ENCODE peak calls at places on chromosome 22, in seven cellular contexts. J is astrocyte, C is mammary epithelial cell, D is colonic mucosa, P is HCT116, O is mucosa of descending colon, Q is lower lobe of right lung. Z is an unnamed sample.

GRCh38 chr22:24592846-24593809 is at the start of gene LRRC75B:
- DNase-seq in P (peak), O (peak), J (peak), C (peak), Q (peak), D (peak), Z (peak)

GRCh38 chr22:45201678-45202332 is 38.1 kb downstream of the NUP50 start:
- DNase-seq in Q (peak), P (no peak), O (no peak), C (peak), D (no peak), J (peak), Z (peak)

GRCh38 chr22:49541451-49542230 is 286.0 kb downstream of the BRD1 start:
- DNase-seq in O (no peak), P (no peak), Q (peak), C (no peak), J (no peak), D (no peak), Z (no peak)

GRCh38 chr22:46073683-46074504 is 76.4 kb upstream of the PPARA start:
- DNase-seq in D (no peak), P (no peak), C (peak), O (peak), Q (peak), J (no peak), Z (peak)

GRCh38 chr22:49362393-49362792 is 465.3 kb downstream of the BRD1 start:
- DNase-seq in C (no peak), J (no peak), D (peak), P (no peak), Q (peak), O (no peak), Z (no peak)

GRCh38 chr22:49391436-49391835 is 436.2 kb downstream of the BRD1 start:
- DNase-seq in Q (no peak), P (no peak), J (no peak), C (no peak), O (no peak), D (no peak), Z (no peak)

GRCh38 chr22:30610299-30610698 is 3.3 kb downstream of the TCN2 start:
- DNase-seq in C (no peak), P (no peak), J (no peak), O (no peak), Q (peak), D (no peak), Z (no peak)

GRCh38 chr22:49152930-49153770 is 674.5 kb downstream of the BRD1 start:
- DNase-seq in D (no peak), J (no peak), C (no peak), Q (no peak), P (no peak), O (no peak), Z (no peak)

GRCh38 chr22:48627203-48627602 is 1200.5 kb downstream of the BRD1 start:
- DNase-seq in P (no peak), Q (no peak), O (no peak), J (peak), C (no peak), D (no peak), Z (no peak)

GRCh38 chr22:49571326-49571725 is 256.3 kb downstream of the BRD1 start:
- DNase-seq in P (no peak), J (no peak), O (no peak), Q (no peak), C (no peak), D (no peak), Z (no peak)

GRCh38 chr22:47060718-47061117 is 298.3 kb downstream of the TBC1D22A start:
- DNase-seq in P (no peak), D (no peak), J (no peak), O (no peak), Q (no peak), C (no peak), Z (no peak)

GRCh38 chr22:18115844-18116480 is 5.4 kb downstream of the TUBA8 start:
- DNase-seq in J (no peak), P (no peak), D (no peak), O (no peak), Q (no peak), C (no peak), Z (no peak)

GRCh38 chr22:32475428-32476010 is 908 bp downstream of the FBXO7 start:
- DNase-seq in J (no peak), C (no peak), P (peak), D (peak), O (peak), Q (peak), Z (peak)

GRCh38 chr22:45582955-45583320 is 80.3 kb downstream of the FBLN1 start:
- DNase-seq in C (no peak), P (no peak), D (no peak), Q (peak), O (no peak), J (no peak), Z (no peak)

GRCh38 chr22:46612341-46612903 is 7.8 kb upstream of the GRAMD4 start:
- DNase-seq in P (no peak), J (no peak), Q (no peak), O (no peak), C (no peak), D (no peak), Z (no peak)

GRCh38 chr22:42163515-42163914 is 32.9 kb upstream of the CYP2D6 start:
- DNase-seq in J (no peak), C (no peak), Q (no peak), P (no peak), O (no peak), D (no peak), Z (no peak)

GRCh38 chr22:32999039-32999861 is 58.9 kb downstream of the SYN3 start:
- DNase-seq in C (no peak), P (no peak), Q (no peak), J (no peak), D (no peak), O (no peak), Z (no peak)

GRCh38 chr22:23282089-23282501 is 101.8 kb downstream of the BCR start:
- DNase-seq in O (no peak), Q (peak), J (peak), C (peak), P (peak), D (peak), Z (peak)

GRCh38 chr22:49323751-49324415 is 503.8 kb downstream of the BRD1 start:
- DNase-seq in O (no peak), C (no peak), Q (peak), J (no peak), D (no peak), P (no peak), Z (no peak)

GRCh38 chr22:49046546-49047305 is 780.9 kb downstream of the BRD1 start:
- DNase-seq in Q (no peak), C (no peak), P (peak), D (peak), O (peak), J (no peak), Z (no peak)

GRCh38 chr22:33844273-33844672 is 76.0 kb downstream of the LARGE1 start:
- DNase-seq in O (no peak), D (no peak), C (no peak), Q (no peak), P (no peak), J (no peak), Z (no peak)

GRCh38 chr22:31575190-31575589 is 78.9 kb downstream of the SFI1 start:
- DNase-seq in J (no peak), P (no peak), D (no peak), Q (no peak), O (no peak), C (no peak), Z (no peak)

GRCh38 chr22:49717322-49717919 is 110.3 kb downstream of the BRD1 start:
- DNase-seq in Q (no peak), C (no peak), D (no peak), O (no peak), P (no peak), J (no peak), Z (no peak)

GRCh38 chr22:48826546-48826945 is 1001.1 kb downstream of the BRD1 start:
- DNase-seq in P (no peak), D (no peak), J (no peak), Q (no peak), O (no peak), C (no peak), Z (no peak)

GRCh38 chr22:17791196-17791595 is 16.9 kb upstream of the BID start:
- DNase-seq in C (no peak), Q (no peak), P (no peak), D (no peak), O (no peak), J (no peak), Z (no peak)

GRCh38 chr22:29531419-29531818 is 22.1 kb downstream of the THOC5 start:
- DNase-seq in Q (no peak), O (no peak), P (no peak), J (no peak), D (no peak), C (no peak), Z (no peak)

DNA sequence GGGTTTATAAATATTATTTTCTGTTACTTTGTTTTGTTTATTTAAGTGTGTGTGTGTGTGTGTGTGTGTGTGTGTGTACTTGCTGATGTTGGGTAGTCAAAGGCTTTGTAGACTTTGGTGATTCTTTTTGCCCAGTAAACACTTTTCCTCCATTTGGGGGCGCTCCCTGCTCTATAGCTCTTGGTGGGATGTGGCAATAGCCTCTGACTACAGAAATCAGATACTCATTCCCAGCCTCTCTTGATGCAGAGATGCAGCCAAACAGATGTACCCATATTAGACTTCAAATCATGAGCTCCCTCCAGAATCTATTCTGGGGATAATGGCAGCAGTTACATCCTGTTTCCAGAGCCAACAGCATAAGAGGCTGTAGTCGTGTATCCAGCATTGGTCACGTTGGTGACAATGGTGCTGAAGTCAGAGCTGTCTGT is 33.4 kb upstream of the APOL5 start:
- DNase-seq in J (no peak), P (no peak), D (peak), C (no peak), O (peak), Q (no peak), Z (peak)
- TF ChIP-seq CTCF in J (no peak), P (peak), D (no peak), C (no peak), O (no peak), Q (no peak), Z (peak)

DNA sequence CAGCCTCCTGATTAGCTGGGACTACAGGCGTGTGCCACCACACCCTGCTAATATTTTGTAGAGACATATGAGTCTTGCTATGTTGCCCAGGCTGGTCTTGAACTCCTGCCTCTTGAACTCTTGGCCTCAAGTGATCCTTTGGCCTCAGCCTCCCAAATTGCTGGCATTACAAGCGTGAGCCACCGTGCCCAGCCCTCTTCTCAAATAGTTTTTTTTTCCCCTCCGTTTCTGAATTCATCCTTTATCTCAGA is 11.8 kb downstream of the TBX1 start:
- DNase-seq in J (no peak), P (no peak), C (no peak), D (no peak), Q (no peak), O (no peak), Z (no peak)
- H3K4me3 ChIP-seq in J (no peak), P (no peak), C (no peak), D (no peak), Q (no peak), O (no peak), Z (no peak)

GRCh38 chr22:22110548-22111266 is 128.1 kb upstream of the TOP3B start:
- DNase-seq in Q (no peak), D (no peak), C (peak), O (peak), J (peak), P (peak), Z (peak)

GRCh38 chr22:22111267-22111751 is 128.7 kb upstream of the TOP3B start:
- DNase-seq in P (no peak), O (no peak), C (peak), J (peak), D (no peak), Q (no peak), Z (peak)

GRCh38 chr22:22111983-22112382 is 129.4 kb upstream of the TOP3B start:
- DNase-seq in Q (no peak), J (no peak), D (no peak), P (no peak), C (no peak), O (no peak), Z (no peak)

GRCh38 chr22:22112533-22113294 is 130.1 kb upstream of the TOP3B start:
- DNase-seq in P (no peak), D (no peak), J (no peak), C (no peak), Q (no peak), O (no peak), Z (no peak)

GRCh38 chr22:22109693-22110466 is 127.3 kb upstream of the TOP3B start:
- DNase-seq in P (no peak), C (no peak), Q (no peak), O (no peak), D (no peak), J (no peak), Z (no peak)
- TF ChIP-seq CTCF in P (no peak), C (no peak), Q (no peak), O (no peak), D (no peak), J (no peak), Z (peak)

DNA sequence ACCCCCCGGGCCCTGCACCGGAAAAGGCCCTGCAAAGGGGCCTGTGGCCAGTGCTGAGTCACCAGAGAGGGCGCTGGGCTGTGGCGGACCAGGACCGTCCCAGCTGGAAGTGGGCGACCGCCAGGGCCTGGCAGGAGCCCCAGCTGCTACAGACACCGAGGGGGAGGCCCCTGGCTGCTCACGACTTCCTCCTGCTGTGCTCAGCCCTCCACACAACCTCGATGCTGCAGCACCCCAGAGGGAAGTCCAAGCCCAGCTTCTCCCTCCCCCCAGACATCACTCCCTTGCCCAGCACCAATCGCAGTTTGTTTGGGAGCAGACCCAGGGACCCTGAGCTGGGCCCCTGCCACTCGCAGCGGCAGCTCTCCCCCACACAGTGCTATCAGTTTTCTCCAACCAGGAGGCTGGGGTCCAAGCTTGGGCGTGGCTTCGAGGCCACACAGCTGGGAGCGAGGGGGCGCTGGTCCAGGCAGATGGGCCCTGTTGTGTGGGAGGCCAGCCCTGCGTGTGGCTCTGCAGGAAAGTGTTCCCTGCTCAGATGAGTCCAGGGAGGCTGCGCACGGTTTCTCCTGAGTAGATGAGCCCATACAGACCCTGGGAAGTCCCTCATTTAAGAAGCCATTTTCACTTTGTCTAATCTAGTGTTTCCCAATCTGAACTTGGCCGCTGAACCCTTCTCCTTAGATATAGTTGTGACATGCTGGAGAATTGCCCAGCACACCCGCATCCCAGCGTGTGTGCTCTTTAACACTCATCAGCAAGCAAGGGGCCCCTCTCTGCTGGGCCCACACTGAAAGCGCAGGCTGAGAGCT is 5.6 kb upstream of the SH3BP1 start:
- DNase-seq in P (no peak), J (peak), O (peak), D (peak), Q (peak), C (no peak), Z (peak)
- H3K4me3 ChIP-seq in P (no peak), J (no peak), O (no peak), D (no peak), Q (peak), C (no peak), Z (peak)

GRCh38 chr22:35627267-35628041 is 10.3 kb upstream of the MB start:
- DNase-seq in J (peak), D (peak), O (peak), C (peak), P (peak), Q (peak), Z (peak)
- TF ChIP-seq CTCF in J (peak), D (peak), O (no peak), C (peak), P (peak), Q (peak), Z (peak)

GRCh38 chr22:21835378-21835777 is 32.1 kb downstream of the MAPK1 start:
- DNase-seq in P (no peak), O (no peak), D (no peak), Q (no peak), C (no peak), J (no peak), Z (no peak)
- H3K4me3 ChIP-seq in P (no peak), O (no peak), D (no peak), Q (no peak), C (no peak), J (no peak), Z (no peak)

GRCh38 chr22:41022470-41023298 is 69.7 kb upstream of the EP300 start:
- DNase-seq in D (peak), P (peak), Q (peak), J (peak), O (peak), C (peak), Z (peak)

GRCh38 chr22:41021039-41021654 is 70.0 kb downstream of the RBX1 start:
- DNase-seq in J (no peak), Q (peak), P (no peak), O (peak), C (no peak), D (peak), Z (no peak)

GRCh38 chr22:41023299-41023623 is 69.1 kb upstream of the EP300 start:
- DNase-seq in O (no peak), P (no peak), C (no peak), Q (no peak), D (no peak), J (no peak), Z (no peak)

GRCh38 chr22:41021655-41022454 is 70.5 kb upstream of the EP300 start:
- DNase-seq in J (no peak), C (peak), D (peak), O (peak), P (peak), Q (peak), Z (peak)
- TF ChIP-seq CTCF in J (no peak), C (no peak), D (no peak), O (peak), P (no peak), Q (peak), Z (no peak)

GRCh38 chr22:38869663-38870062 is 2.4 kb downstream of the CBX6 start:
- DNase-seq in D (no peak), P (no peak), Q (peak), O (no peak), C (no peak), J (no peak), Z (no peak)

GRCh38 chr22:38871360-38872171 is 450 bp downstream of the CBX6 start:
- DNase-seq in J (no peak), Q (peak), P (no peak), O (peak), D (no peak), C (peak), Z (no peak)

GRCh38 chr22:38872172-38872830 is at the start of gene CBX6:
- DNase-seq in Q (peak), J (peak), O (peak), D (peak), C (peak), P (peak), Z (peak)

GRCh38 chr22:38870312-38870741 is 1.7 kb downstream of the CBX6 start:
- DNase-seq in O (peak), P (peak), C (peak), Q (peak), J (peak), D (peak), Z (peak)

GRCh38 chr22:38870791-38871359 is 1.1 kb downstream of the CBX6 start:
- DNase-seq in C (no peak), Q (no peak), P (no peak), J (no peak), D (no peak), O (no peak), Z (no peak)
- H3K4me3 ChIP-seq in C (peak), Q (peak), P (peak), J (peak), D (peak), O (no peak), Z (peak)

GRCh38 chr22:27258773-27259172 is 542.8 kb downstream of the MN1 start:
- DNase-seq in D (no peak), J (no peak), C (no peak), P (no peak), Q (no peak), O (no peak), Z (no peak)

GRCh38 chr22:27259390-27259789 is 542.2 kb downstream of the MN1 start:
- DNase-seq in P (no peak), C (no peak), D (no peak), O (no peak), J (no peak), Q (no peak), Z (no peak)

GRCh38 chr22:27260087-27260730 is 541.3 kb downstream of the MN1 start:
- DNase-seq in J (no peak), O (no peak), Q (no peak), P (no peak), D (no peak), C (no peak), Z (no peak)

GRCh38 chr22:27255580-27255979 is 546.0 kb downstream of the MN1 start:
- DNase-seq in O (no peak), C (no peak), J (no peak), Q (no peak), P (no peak), D (no peak), Z (no peak)

DNA sequence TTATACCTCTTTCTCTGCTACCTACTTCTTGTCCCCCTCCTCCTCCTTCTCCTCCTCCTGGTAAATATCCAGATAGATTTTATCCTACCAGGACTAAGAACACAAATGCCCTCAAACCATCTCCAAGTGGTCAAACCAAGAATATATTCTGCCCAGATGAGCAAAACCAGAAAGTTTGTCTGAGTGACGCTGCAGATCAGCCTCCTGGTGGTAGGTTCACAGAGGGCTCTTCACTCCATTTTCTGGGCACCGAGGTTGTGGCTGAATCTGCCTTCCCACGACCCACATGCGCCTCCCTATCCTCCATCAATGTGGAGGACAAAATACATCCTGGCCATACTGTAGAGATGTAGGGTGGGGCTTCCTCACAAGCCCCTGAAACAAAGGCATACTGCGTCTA is 543.6 kb downstream of the MN1 start:
- DNase-seq in C (no peak), J (no peak), P (no peak), Q (no peak), D (no peak), O (no peak), Z (no peak)
- TF ChIP-seq CTCF in C (no peak), J (no peak), P (no peak), Q (no peak), D (no peak), O (no peak), Z (peak)

Z was measured in fibroblast of the aortic adventitia.